ENCODE peak calls at places on chromosomes 11 and 22, in five cellular contexts. J is naive thymus-derived CD8-positive, alpha-beta T cell; M is fibroblast of the aortic adventitia; U is activated T-cell treated with anti-CD3 and anti-CD28 coated beads, Interleukin-2, amount 50 U/mL, for 4 hours; I is stimulated activated CD4-positive, alpha-beta T cell treated with anti-CD3 and anti-CD28 coated beads, TNF-alpha, amount 100 ng/mL, for 48 hours. T is an unnamed sample.

GRCh38 chr11:17298302-17298701 is 21.8 kb downstream of the NUCB2 start:
- DNase-seq in J (no peak), I (peak; percentile 70), U (no peak), M (no peak), T (no peak)

GRCh38 chr22:50723991-50724390 is 14.0 kb upstream of the ACR start:
- DNase-seq in I (no peak), J (no peak), M (no peak), U (no peak), T (no peak)

GRCh38 chr11:19345848-19346681 is 105.3 kb upstream of the E2F8 start:
- DNase-seq in I (no peak), U (no peak), M (peak; percentile 34), J (no peak), T (peak; percentile 7)

GRCh38 chr22:46238541-46238940 is 11.6 kb downstream of the CDPF1 start:
- DNase-seq in J (peak; percentile 38), I (no peak), M (no peak), U (no peak), T (peak; percentile 39)

GRCh38 chr11:95910638-95911368 is 13.1 kb downstream of the MTMR2 start:
- DNase-seq in U (no peak), M (no peak), J (no peak), I (no peak), T (no peak)

GRCh38 chr11:49995559-49995958 is 13.2 kb upstream of the OR4C12 start:
- DNase-seq in I (no peak), M (peak; percentile 63), U (no peak), J (no peak), T (no peak)

GRCh38 chr22:27344546-27344945 is 457.0 kb downstream of the MN1 start:
- DNase-seq in U (no peak), J (no peak), I (no peak), M (no peak), T (no peak)

GRCh38 chr22:41499624-41500280 is 30.8 kb downstream of the ACO2 start:
- DNase-seq in M (no peak), J (peak; percentile 36), I (no peak), U (no peak), T (no peak)

GRCh38 chr11:65116370-65117205 is 913 bp downstream of the ZNHIT2 start:
- DNase-seq in J (peak; percentile 83), I (peak; percentile 63), U (peak; percentile 61), M (peak; percentile 41), T (peak; percentile 20)